ENCODE peak calls at places on chromosomes 6 and 20, in eight cellular contexts. J is GM12892; R is CD4-positive, alpha-beta T cell; E is NCI-H2081; O is K562; W is RWPE1; Q is activated gamma-delta T cell treated with Interleukin-2 at 50 U/mL for 16 hours; Y is OCI-LY7. B is an unnamed sample.

GRCh38 chr20:57425150-57426013 is 34.2 kb downstream of the RBM38 start:
- DNase-seq in J (no peak), R (no peak), E (no peak), O (peak), W (no peak), Q (no peak), Y (peak), B (no peak)

GRCh38 chr6:78925317-78925716 is 58.0 kb downstream of the IRAK1BP1 start:
- DNase-seq in J (no peak), R (no peak), E (no peak), O (no peak), W (no peak), Q (no peak), Y (no peak), B (no peak)

GRCh38 chr6:73652637-73653570 is 888 bp downstream of the SLC17A5 start:
- DNase-seq in J (peak), R (peak), E (peak), O (peak), W (peak), Q (peak), Y (peak), B (peak)

GRCh38 chr6:37491830-37492208 is 7.9 kb downstream of the CCDC167 start:
- DNase-seq in J (no peak), R (no peak), E (no peak), O (no peak), W (no peak), Q (no peak), Y (no peak), B (no peak)

GRCh38 chr6:106773482-106773881 is 144.1 kb downstream of the QRSL1 start:
- DNase-seq in J (no peak), R (no peak), E (no peak), O (no peak), W (no peak), Q (no peak), Y (no peak), B (no peak)

GRCh38 chr20:47206962-47207641 is 149.4 kb downstream of the ZMYND8 start:
- DNase-seq in J (no peak), R (no peak), E (no peak), O (no peak), W (no peak), Q (no peak), Y (no peak), B (no peak)

GRCh38 chr6:52503853-52504777 is 72.7 kb downstream of the TRAM2 start:
- DNase-seq in J (no peak), R (no peak), E (peak), O (peak), W (peak), Q (no peak), Y (no peak), B (peak)

GRCh38 chr6:44627879-44628271 is 240.4 kb downstream of the CDC5L start:
- DNase-seq in J (no peak), R (no peak), E (no peak), O (no peak), W (no peak), Q (no peak), Y (no peak), B (no peak)

GRCh38 chr6:157325069-157325805 is 1.9 kb upstream of the TMEM242 start:
- DNase-seq in J (no peak), R (no peak), E (no peak), O (no peak), W (no peak), Q (no peak), Y (no peak), B (peak)

GRCh38 chr20:47464380-47465101 is 37.1 kb upstream of the NCOA3 start:
- DNase-seq in J (no peak), R (no peak), E (no peak), O (no peak), W (peak), Q (no peak), Y (no peak), B (peak)

GRCh38 chr6:24257282-24257681 is 100.6 kb downstream of the DCDC2 start:
- DNase-seq in J (no peak), R (no peak), E (no peak), O (no peak), W (no peak), Q (no peak), Y (no peak), B (no peak)

GRCh38 chr20:11721411-11721810 is 196.3 kb upstream of the BTBD3 start:
- DNase-seq in J (no peak), R (no peak), E (no peak), O (no peak), W (no peak), Q (no peak), Y (no peak), B (no peak)

GRCh38 chr6:33417127-33417902 is 592 bp downstream of the CUTA start:
- DNase-seq in J (no peak), R (no peak), E (no peak), O (no peak), W (peak), Q (no peak), Y (no peak), B (peak)

GRCh38 chr6:139367810-139368321 is 6.6 kb downstream of the CITED2 start:
- DNase-seq in J (no peak), R (no peak), E (no peak), O (no peak), W (no peak), Q (no peak), Y (no peak), B (no peak)

GRCh38 chr20:61757678-61758555 is 307.8 kb downstream of the TAF4 start:
- DNase-seq in J (no peak), R (no peak), E (no peak), O (no peak), W (peak), Q (no peak), Y (no peak), B (peak)

GRCh38 chr20:15991279-15991678 is 582.0 kb downstream of the KIF16B start:
- DNase-seq in J (no peak), R (no peak), E (no peak), O (no peak), W (no peak), Q (no peak), Y (no peak), B (no peak)

GRCh38 chr6:107928984-107929383 is 29.0 kb downstream of the SEC63 start:
- DNase-seq in J (no peak), R (no peak), E (no peak), O (no peak), W (no peak), Q (no peak), Y (no peak), B (no peak)

GRCh38 chr20:20495719-20496474 is 128.0 kb downstream of the INSM1 start:
- DNase-seq in J (no peak), R (no peak), E (no peak), O (no peak), W (no peak), Q (no peak), Y (no peak), B (no peak)

GRCh38 chr6:134451529-134451928 is 133.6 kb upstream of the SGK1 start:
- DNase-seq in J (no peak), R (no peak), E (no peak), O (no peak), W (no peak), Q (no peak), Y (peak), B (no peak)

GRCh38 chr6:44128020-44128917 is 915 bp downstream of the TMEM63B start:
- DNase-seq in J (no peak), R (no peak), E (no peak), O (peak), W (peak), Q (no peak), Y (peak), B (no peak)

GRCh38 chr6:106508836-106509235 is 120.5 kb downstream of the RTN4IP1 start:
- DNase-seq in J (no peak), R (no peak), E (no peak), O (no peak), W (no peak), Q (no peak), Y (no peak), B (no peak)

GRCh38 chr20:723756-724155 is 44.5 kb downstream of the SLC52A3 start:
- DNase-seq in J (no peak), R (no peak), E (peak), O (no peak), W (peak), Q (no peak), Y (no peak), B (no peak)

GRCh38 chr6:75130784-75131183 is 75.1 kb downstream of the COL12A1 start:
- DNase-seq in J (no peak), R (no peak), E (no peak), O (no peak), W (no peak), Q (no peak), Y (no peak), B (peak)

GRCh38 chr6:36765943-36766648 is 68.5 kb downstream of the RAB44 start:
- DNase-seq in J (peak), R (peak), E (peak), O (peak), W (peak), Q (peak), Y (peak), B (peak)

GRCh38 chr20:53918010-53918311 is 152.4 kb downstream of the BCAS1 start:
- DNase-seq in J (no peak), R (no peak), E (no peak), O (no peak), W (no peak), Q (no peak), Y (no peak), B (no peak)

GRCh38 chr20:18252597-18253451 is 35.5 kb upstream of the ZNF133 start:
- DNase-seq in J (no peak), R (no peak), E (no peak), O (no peak), W (peak), Q (no peak), Y (no peak), B (no peak)

GRCh38 chr6:120805267-120805666 is 529.0 kb downstream of the TBC1D32 start:
- DNase-seq in J (no peak), R (no peak), E (no peak), O (no peak), W (peak), Q (no peak), Y (no peak), B (no peak)